ENCODE peak calls at places on chromosomes 12 and 14, in four cellular contexts. A is A549, L is tibial artery, J is DND-41. H is an unnamed sample.
A peak's percentile ranks its signal among the peaks of the same experiment; 100 is the strongest.

GRCh38 chr14:47422191-47422590 is 253.2 kb downstream of the MDGA2 start:
- DNase-seq in A (no peak), J (no peak), L (no peak), H (no peak)

GRCh38 chr14:75063013-75063412 is 811 bp downstream of the ACYP1 start:
- DNase-seq in A (no peak), J (no peak), L (no peak), H (peak; percentile 12)

GRCh38 chr14:67663633-67664032 is 10.8 kb downstream of the VTI1B start:
- DNase-seq in L (no peak), A (no peak), J (no peak), H (no peak)

GRCh38 chr12:91718326-91718725 is 427.3 kb downstream of the BTG1 start:
- DNase-seq in L (no peak), J (no peak), A (no peak), H (no peak)

GRCh38 chr12:13173537-13173936 is 23.0 kb upstream of the EMP1 start:
- DNase-seq in J (no peak), A (no peak), L (peak; percentile 85), H (peak; percentile 92)

GRCh38 chr14:63220526-63220925 is 16.3 kb downstream of the RHOJ start:
- DNase-seq in A (no peak), L (no peak), J (no peak), H (no peak)

GRCh38 chr14:56905282-56905681 is 95.0 kb upstream of the OTX2 start:
- DNase-seq in J (no peak), L (no peak), A (no peak), H (no peak)

GRCh38 chr12:52044284-52044983 is 6.8 kb upstream of the NR4A1 start:
- DNase-seq in J (no peak), A (no peak), L (peak; percentile 98), H (no peak)

GRCh38 chr14:28773917-28774691 is 7.5 kb downstream of the FOXG1 start:
- DNase-seq in A (no peak), J (no peak), L (no peak), H (peak; percentile 55)

GRCh38 chr14:68806526-68807147 is 13.8 kb upstream of the ZFP36L1 start:
- DNase-seq in L (peak; percentile 64), J (no peak), A (no peak), H (peak; percentile 72)

GRCh38 chr12:108568653-108569154 is 6.3 kb downstream of the ISCU start:
- DNase-seq in L (peak; percentile 31), A (no peak), J (peak; percentile 75), H (peak; percentile 98)

GRCh38 chr12:28777603-28778365 is 371.3 kb upstream of the FAR2 start:
- DNase-seq in L (no peak), A (no peak), J (no peak), H (no peak)

GRCh38 chr12:14264316-14264715 is 101.2 kb upstream of the ATF7IP start:
- DNase-seq in A (no peak), L (no peak), J (no peak), H (no peak)

GRCh38 chr14:64952598-64953309 is 10.2 kb upstream of the GPX2 start:
- DNase-seq in L (peak; percentile 17), A (no peak), J (no peak), H (peak; percentile 66)

GRCh38 chr12:10130042-10130441 is at the start of gene CLEC7A:
- DNase-seq in A (no peak), J (no peak), L (no peak), H (peak; percentile 70)

GRCh38 chr14:63598821-63599220 is 42.9 kb downstream of the WDR89 start:
- DNase-seq in J (no peak), A (no peak), L (no peak), H (no peak)

GRCh38 chr12:112809684-112810083 is 18.1 kb downstream of the RPH3A start:
- DNase-seq in L (no peak), A (no peak), J (no peak), H (no peak)

GRCh38 chr14:36502558-36503508 is 17.2 kb downstream of the NKX2-1 start:
- DNase-seq in L (no peak), A (no peak), J (no peak), H (no peak)

GRCh38 chr12:53255993-53256392 is 12.1 kb upstream of the ESPL1 start:
- DNase-seq in A (no peak), L (no peak), J (no peak), H (peak; percentile 59)

GRCh38 chr12:46585854-46586621 is 213.5 kb upstream of the SLC38A2 start:
- DNase-seq in A (no peak), L (no peak), J (peak; percentile 86), H (peak; percentile 71)

GRCh38 chr12:65695077-65695865 is 129.0 kb upstream of the HMGA2 start:
- DNase-seq in J (no peak), A (peak; percentile 34), L (no peak), H (peak; percentile 8)

GRCh38 chr12:38161123-38162000 is 155.2 kb upstream of the ALG10B start:
- DNase-seq in J (no peak), A (no peak), L (peak; percentile 57), H (no peak)

GRCh38 chr14:70822706-70823185 is 13.4 kb upstream of the MAP3K9 start:
- DNase-seq in J (peak; percentile 56), L (no peak), A (peak; percentile 52), H (no peak)

GRCh38 chr14:73441286-73441685 is 17.1 kb downstream of the NUMB start:
- DNase-seq in L (no peak), A (no peak), J (no peak), H (no peak)

GRCh38 chr14:20487402-20487742 is 18.0 kb upstream of the RNASE10 start:
- DNase-seq in L (no peak), J (no peak), A (no peak), H (no peak)
- TF ChIP-seq CTCF in L (no peak), J (no peak), A (no peak), H (peak; percentile 15)

DNA sequence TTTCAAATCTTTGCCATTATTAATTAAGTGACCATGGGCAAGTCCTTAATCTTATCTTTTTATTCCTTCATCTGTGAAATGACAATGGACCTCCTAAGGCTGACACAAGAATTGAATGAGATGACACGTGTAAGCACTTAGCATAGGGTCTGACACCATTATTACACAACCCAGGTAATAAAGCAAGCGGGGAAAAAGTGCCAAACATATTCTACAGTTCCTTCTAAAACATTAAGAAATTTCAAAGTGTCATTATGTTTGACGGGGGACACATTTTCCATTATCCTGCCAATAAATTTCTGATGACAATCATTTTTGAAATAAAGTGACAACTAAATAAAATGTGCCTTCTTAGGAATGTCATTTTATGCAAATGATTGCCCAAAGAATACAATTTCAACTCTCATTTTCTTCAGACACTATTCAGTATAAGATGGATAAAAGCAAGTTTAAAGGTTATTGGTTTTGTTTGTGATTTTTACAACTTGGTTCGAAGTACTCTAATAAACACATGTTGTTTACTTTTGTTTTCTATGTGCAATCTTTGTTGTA is 3.0 kb downstream of the ANKS1B start:
- DNase-seq in J (no peak), A (no peak), L (no peak), H (no peak)
- H3K4me3 ChIP-seq in J (no peak overlapping the region), A (no peak overlapping the region), L (no peak overlapping the region), H (no peak overlapping the region)

GRCh38 chr12:116009805-116010204 is 267.7 kb downstream of the MED13L start:
- DNase-seq in J (no peak), L (no peak), A (peak; percentile 16), H (no peak)
- TF ChIP-seq CTCF in J (peak; percentile 44), L (peak; percentile 19), A (no peak), H (peak; percentile 10)

GRCh38 chr12:125164541-125164940 is 99.3 kb downstream of the AACS start:
- DNase-seq in A (no peak), L (no peak), J (no peak), H (no peak)
- H3K4me3 ChIP-seq in A (no peak overlapping the region), L (no peak overlapping the region), J (no peak overlapping the region), H (no peak overlapping the region)

GRCh38 chr12:42238240-42239140 is at the start of gene YAF2:
- DNase-seq in A (peak; percentile 81), J (peak; percentile 86), L (peak; percentile 93), H (peak; percentile 95)

GRCh38 chr12:42236017-42236416 is 2.0 kb downstream of the YAF2 start:
- DNase-seq in A (no peak), L (no peak), J (no peak), H (no peak)

GRCh38 chr12:42237853-42238239 is 202 bp downstream of the YAF2 start:
- DNase-seq in J (no peak), A (no peak), L (no peak), H (no peak)

GRCh38 chr12:42235426-42235825 is 2.6 kb downstream of the YAF2 start:
- DNase-seq in J (no peak), L (no peak), A (no peak), H (peak; percentile 16)

DNA sequence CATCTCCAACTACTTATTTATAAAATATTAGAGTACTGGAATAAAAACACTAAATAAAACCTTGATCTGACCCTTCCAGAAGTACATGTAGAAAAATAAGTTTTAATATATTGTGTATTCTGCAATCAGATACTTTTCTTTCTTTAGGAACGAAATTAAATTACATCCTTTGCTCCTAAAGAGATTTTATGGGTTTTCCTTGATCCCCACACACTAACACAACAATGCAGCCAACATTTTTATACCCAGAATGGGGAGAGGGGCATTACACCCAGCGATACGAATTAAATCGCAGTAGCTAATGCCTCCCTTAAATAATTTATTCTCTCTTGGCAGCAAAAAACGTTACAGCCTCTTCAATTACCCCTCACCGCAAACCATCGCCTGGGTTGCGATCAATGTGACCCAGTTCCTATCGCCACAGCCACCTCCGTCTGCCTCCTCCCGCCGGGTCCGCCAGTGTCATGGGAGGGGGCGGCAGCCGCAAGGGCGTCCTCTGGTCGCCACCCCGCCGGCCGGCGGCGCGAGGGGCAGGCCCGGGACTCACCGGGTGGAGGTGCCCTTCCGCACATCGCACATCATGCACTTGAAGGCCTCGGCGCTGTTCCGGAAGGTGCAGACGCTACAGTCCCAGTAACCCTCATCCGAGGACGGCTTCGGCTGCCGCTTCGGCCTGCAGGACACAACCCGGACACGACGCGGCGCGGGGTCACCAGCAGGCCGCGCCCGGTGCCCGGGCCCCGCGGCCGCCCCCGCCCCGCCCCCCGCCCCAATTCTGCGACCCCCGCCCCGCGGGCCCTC is 796 bp downstream of the YAF2 start:
- DNase-seq in L (peak; percentile 82), A (peak; percentile 71), J (peak; percentile 68), H (peak; percentile 94)
- TF ChIP-seq CTCF in L (peak; percentile 30), A (peak; percentile 41), J (peak; percentile 60), H (peak; percentile 53)

H was measured in GM12865.